ENCODE peak calls at places on chromosomes 4 and X, in eight cellular contexts. G is astrocyte; T is K562; Z is effector memory CD4-positive, alpha-beta T cell; P is mammary epithelial cell; N is psoas muscle; B is colonic mucosa; K is tibial nerve. F is an unnamed sample.

GRCh38 chrX:13939741-13940597 is 89.7 kb downstream of the GEMIN8 start:
- DNase-seq in G (no peak), T (no peak), Z (no peak), P (no peak), N (no peak), B (no peak), K (no peak), F (no peak)

GRCh38 chr4:56755901-56756300 is 65.6 kb downstream of the SPINK2 start:
- DNase-seq in G (no peak), T (no peak), Z (no peak), P (peak), N (no peak), B (no peak), K (no peak), F (no peak)

GRCh38 chr4:1524761-1525160 is 118.5 kb upstream of the NKX1-1 start:
- DNase-seq in G (no peak), T (no peak), Z (no peak), P (no peak), N (no peak), B (no peak), K (no peak), F (no peak)

GRCh38 chr4:101685126-101685525 is 105.4 kb upstream of the BANK1 start:
- DNase-seq in G (no peak), T (no peak), Z (no peak), P (no peak), N (no peak), B (no peak), K (no peak), F (no peak)

GRCh38 chr4:26132858-26133257 is 188.0 kb upstream of the RBPJ start:
- DNase-seq in G (no peak), T (no peak), Z (no peak), P (no peak), N (no peak), B (no peak), K (no peak), F (no peak)

GRCh38 chrX:1420371-1420770 is 28.5 kb upstream of the SLC25A6 start:
- DNase-seq in G (no peak), T (no peak), Z (no peak), P (no peak), N (no peak), B (no peak), K (no peak), F (peak)

GRCh38 chrX:151000901-151001301 is 17.8 kb downstream of the HMGB3 start:
- DNase-seq in G (no peak), T (no peak), Z (no peak), P (no peak), N (no peak), B (no peak), K (no peak), F (no peak)

GRCh38 chr4:119656986-119657635 is 28.5 kb upstream of the PDE5A start:
- DNase-seq in G (peak), T (no peak), Z (no peak), P (peak), N (no peak), B (no peak), K (no peak), F (no peak)

GRCh38 chr4:29972121-29972520 is 748.0 kb upstream of the PCDH7 start:
- DNase-seq in G (peak), T (no peak), Z (no peak), P (no peak), N (no peak), B (no peak), K (no peak), F (no peak)

GRCh38 chr4:13866881-13867280 is 239.4 kb upstream of the BOD1L1 start:
- DNase-seq in G (peak), T (no peak), Z (no peak), P (peak), N (no peak), B (no peak), K (no peak), F (no peak)

GRCh38 chr4:152735302-152735917 is 44.1 kb downstream of the TIGD4 start:
- DNase-seq in G (peak), T (peak), Z (no peak), P (peak), N (no peak), B (no peak), K (no peak), F (no peak)

GRCh38 chr4:3468154-3468553 is 5.0 kb downstream of the DOK7 start:
- DNase-seq in G (no peak), T (no peak), Z (no peak), P (no peak), N (peak), B (no peak), K (no peak), F (no peak)

GRCh38 chr4:174012135-174012923 is 271.1 kb downstream of the FBXO8 start:
- DNase-seq in G (no peak), T (no peak), Z (no peak), P (no peak), N (no peak), B (no peak), K (no peak), F (no peak)

GRCh38 chr4:127000090-127000489 is 632.7 kb upstream of the INTU start:
- DNase-seq in G (no peak), T (no peak), Z (no peak), P (no peak), N (no peak), B (no peak), K (no peak), F (no peak)

GRCh38 chrX:63754860-63755579 is 30.0 kb downstream of the ARHGEF9 start:
- DNase-seq in G (peak), T (peak), Z (peak), P (peak), N (peak), B (peak), K (peak), F (peak)

GRCh38 chr4:173240696-173241095 is 72.1 kb downstream of the GALNT7 start:
- DNase-seq in G (no peak), T (no peak), Z (no peak), P (no peak), N (no peak), B (no peak), K (no peak), F (no peak)

GRCh38 chrX:81174286-81174685 is 27.4 kb downstream of the HMGN5 start:
- DNase-seq in G (peak), T (no peak), Z (no peak), P (peak), N (no peak), B (no peak), K (no peak), F (no peak)

GRCh38 chr4:135434936-135435335 is 1233.3 kb upstream of the PABPC4L start:
- DNase-seq in G (no peak), T (no peak), Z (no peak), P (peak), N (no peak), B (no peak), K (no peak), F (no peak)

GRCh38 chrX:129733335-129733734 is 5.4 kb upstream of the XPNPEP2 start:
- DNase-seq in G (no peak), T (no peak), Z (no peak), P (no peak), N (no peak), B (no peak), K (no peak), F (no peak)

GRCh38 chr4:145099653-145100052 is 1.5 kb downstream of the ABCE1 start:
- DNase-seq in G (peak), T (no peak), Z (no peak), P (peak), N (no peak), B (no peak), K (no peak), F (no peak)

GRCh38 chr4:145103496-145103895 is 5.4 kb downstream of the ABCE1 start:
- DNase-seq in G (no peak), T (no peak), Z (no peak), P (no peak), N (no peak), B (no peak), K (no peak), F (no peak)

GRCh38 chr4:145098675-145099037 is 545 bp downstream of the ABCE1 start:
- DNase-seq in G (peak), T (no peak), Z (peak), P (peak), N (no peak), B (peak), K (no peak), F (no peak)

GRCh38 chr4:145102619-145103018 is 4.5 kb downstream of the ABCE1 start:
- DNase-seq in G (no peak), T (no peak), Z (no peak), P (no peak), N (no peak), B (no peak), K (no peak), F (no peak)

GRCh38 chr4:145101091-145101490 is 3.0 kb downstream of the ABCE1 start:
- DNase-seq in G (no peak), T (no peak), Z (no peak), P (no peak), N (no peak), B (no peak), K (no peak), F (no peak)
- H3K27ac ChIP-seq in G (no peak), T (peak), Z (no peak), P (no peak), N (no peak), B (no peak), K (no peak), F (no peak)

GRCh38 chr4:156962069-156962377 is 9.6 kb downstream of the PDGFC start:
- DNase-seq in G (no peak), T (no peak), Z (no peak), P (no peak), N (no peak), B (no peak), K (no peak), F (no peak)
- H3K27ac ChIP-seq in G (peak), T (no peak), Z (no peak), P (no peak), N (no peak), B (no peak), K (no peak), F (no peak)

DNA sequence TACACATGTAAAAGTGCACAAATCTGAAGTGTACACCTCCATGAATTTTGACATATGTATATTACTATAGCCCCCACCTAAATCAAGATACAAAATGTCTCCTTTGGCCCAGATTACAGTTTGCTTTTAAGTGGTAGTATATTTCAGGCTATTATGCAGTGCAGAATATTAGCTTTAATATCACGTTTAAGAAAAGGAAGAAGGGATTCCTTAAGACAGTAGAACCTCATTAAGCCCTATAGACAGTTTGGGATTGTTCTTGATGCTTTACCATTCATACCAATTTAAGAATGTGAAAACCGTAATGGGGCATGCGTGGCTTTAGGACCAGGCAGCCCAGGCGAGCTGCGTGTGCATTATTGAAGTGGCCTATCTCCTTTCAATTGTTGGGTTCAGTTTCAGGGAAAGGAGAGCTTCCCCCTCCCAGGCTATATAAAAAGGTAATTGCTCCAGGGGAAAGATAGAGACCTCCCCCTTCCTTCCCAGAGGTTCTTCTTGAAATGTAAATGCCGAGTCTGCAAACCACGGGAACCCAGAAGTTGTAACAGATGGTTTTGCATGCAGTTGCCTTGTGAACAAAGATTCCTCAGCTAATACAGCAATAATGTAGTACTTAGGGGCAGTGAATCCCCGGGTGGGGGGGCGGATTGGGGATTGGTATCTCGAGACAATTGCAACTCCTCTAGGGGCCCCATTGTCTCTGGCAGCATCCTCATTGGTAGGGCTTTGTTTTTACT is 106.1 kb downstream of the UCHL1 start:
- DNase-seq in G (no peak), T (no peak), Z (no peak), P (no peak), N (no peak), B (no peak), K (no peak), F (no peak)
- H3K27ac ChIP-seq in G (peak), T (no peak), Z (no peak), P (no peak), N (peak), B (no peak), K (peak), F (no peak)

GRCh38 chr4:88705805-88706518 is 8.3 kb upstream of the NAP1L5 start:
- DNase-seq in G (peak), T (no peak), Z (no peak), P (peak), N (no peak), B (no peak), K (no peak), F (no peak)
- H3K27ac ChIP-seq in G (peak), T (no peak), Z (no peak), P (no peak), N (peak), B (no peak), K (peak), F (no peak)

GRCh38 chr4:76407440-76408119 is 13.4 kb downstream of the CCDC158 start:
- DNase-seq in G (peak), T (no peak), Z (no peak), P (peak), N (no peak), B (no peak), K (no peak), F (no peak)

GRCh38 chr4:76401654-76402053 is 19.3 kb downstream of the CCDC158 start:
- DNase-seq in G (no peak), T (no peak), Z (no peak), P (no peak), N (no peak), B (no peak), K (no peak), F (no peak)

GRCh38 chr4:76410621-76411020 is 10.3 kb downstream of the CCDC158 start:
- DNase-seq in G (no peak), T (no peak), Z (no peak), P (no peak), N (no peak), B (no peak), K (no peak), F (no peak)

GRCh38 chr4:76406070-76406469 is 14.9 kb downstream of the CCDC158 start:
- DNase-seq in G (no peak), T (no peak), Z (no peak), P (no peak), N (no peak), B (no peak), K (no peak), F (no peak)
- H3K27ac ChIP-seq in G (no peak), T (no peak), Z (no peak), P (no peak), N (no peak), B (no peak), K (no peak), F (no peak)

DNA sequence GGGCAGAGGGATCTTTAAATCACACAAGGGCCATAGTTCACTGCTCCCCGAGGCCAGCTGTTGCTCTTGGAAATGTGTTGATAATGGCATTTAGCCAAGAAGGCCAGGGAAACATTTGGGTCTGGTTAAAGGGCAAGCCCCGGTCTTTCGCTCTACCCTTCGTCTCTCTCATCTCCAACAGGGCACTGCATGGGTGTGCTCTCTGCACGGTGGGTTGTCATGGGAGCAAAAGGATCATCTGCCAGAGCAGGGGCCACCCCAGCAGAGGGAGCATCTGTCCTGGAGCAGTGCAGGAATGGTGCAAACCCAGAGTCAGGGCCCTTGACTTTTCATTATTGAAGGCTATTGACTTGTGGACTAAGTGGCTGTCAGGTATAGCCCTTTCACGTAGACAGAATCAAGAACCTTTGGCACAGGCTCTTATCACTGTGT is 22.7 kb upstream of the PGRMC2 start:
- DNase-seq in G (no peak), T (no peak), Z (no peak), P (no peak), N (peak), B (peak), K (no peak), F (no peak)
- H3K27ac ChIP-seq in G (no peak), T (no peak), Z (no peak), P (no peak), N (no peak), B (peak), K (peak), F (no peak)

F was measured in ovary.